ENCODE peak calls at places on chromosomes 1 and 21, in ten cellular contexts. Q is GM03348; S is activated CD4-positive, CD25-positive, alpha-beta regulatory T cell treated with anti-CD3 and anti-CD28 coated beads, Interleukin-2, amount 50 U/mL, for 16 hours; P is colonic mucosa; L is adrenal gland; A is T-cell; T is OCI-M1; F is mammary epithelial cell; U is NCI-H1092; I is type B pancreatic cell. J is an unnamed sample.

GRCh38 chr1:229129306-229130027 is 141.4 kb upstream of the RAB4A start:
- DNase-seq in T (no peak), Q (no peak), S (no peak), U (no peak), P (no peak), F (no peak), I (no peak), A (peak), L (no peak), J (no peak)

GRCh38 chr1:65002156-65002507 is 35.8 kb upstream of the JAK1 start:
- DNase-seq in P (no peak), L (no peak), S (no peak), F (no peak), T (no peak), A (no peak), U (no peak), I (no peak), Q (no peak), J (no peak)

GRCh38 chr1:1001631-1002300 is 1.9 kb upstream of the HES4 start:
- DNase-seq in T (peak), A (peak), P (peak), I (peak), F (peak), S (no peak), Q (peak), U (no peak), L (peak), J (peak)

GRCh38 chr1:25560788-25561187 is 17.4 kb downstream of the LDLRAP1 start:
- DNase-seq in U (no peak), I (no peak), F (no peak), Q (no peak), A (no peak), L (no peak), S (no peak), T (no peak), P (no peak), J (no peak)

GRCh38 chr21:32977216-32977615 is 48.5 kb upstream of the OLIG2 start:
- DNase-seq in S (no peak), A (no peak), P (no peak), I (no peak), T (no peak), U (no peak), Q (no peak), F (no peak), L (no peak), J (no peak)

GRCh38 chr21:15514073-15514946 is 215.5 kb upstream of the USP25 start:
- DNase-seq in T (no peak), P (peak), L (no peak), F (no peak), Q (no peak), A (peak), S (peak), U (no peak), I (no peak), J (no peak)

GRCh38 chr1:3192359-3192758 is 123.4 kb downstream of the PRDM16 start:
- DNase-seq in U (no peak), Q (no peak), S (no peak), F (no peak), I (no peak), P (peak), L (no peak), A (no peak), T (no peak), J (peak)

GRCh38 chr1:26923711-26924110 is 2.2 kb downstream of the NUDC start:
- DNase-seq in T (no peak), F (peak), S (no peak), U (no peak), I (no peak), L (no peak), A (no peak), P (no peak), Q (no peak), J (no peak)

GRCh38 chr1:180632326-180633088 is 685 bp downstream of the XPR1 start:
- DNase-seq in A (peak), Q (peak), U (no peak), I (peak), P (peak), S (peak), F (no peak), L (peak), T (peak), J (no peak)

GRCh38 chr1:23913212-23913880 is at the start of gene CNR2:
- DNase-seq in L (no peak), Q (no peak), P (no peak), T (peak), S (no peak), A (peak), I (no peak), F (no peak), U (no peak), J (peak)

GRCh38 chr1:201639826-201640225 is 100.9 kb downstream of the NAV1 start:
- DNase-seq in T (no peak), I (no peak), S (no peak), U (no peak), P (no peak), L (no peak), A (no peak), F (no peak), Q (no peak), J (no peak)

GRCh38 chr1:207998691-207999090 is 87.8 kb upstream of the CD34 start:
- DNase-seq in T (no peak), L (no peak), U (no peak), P (no peak), F (no peak), S (no peak), I (peak), A (no peak), Q (no peak), J (no peak)

GRCh38 chr1:119542492-119542946 is 35.5 kb downstream of the HSD3B1 start:
- DNase-seq in I (no peak), U (no peak), A (no peak), F (peak), S (no peak), P (no peak), L (peak), Q (no peak), T (no peak), J (no peak)

GRCh38 chr1:5992814-5993552 is 758 bp upstream of the NPHP4 start:
- DNase-seq in U (peak), L (no peak), Q (peak), S (no peak), T (peak), F (no peak), I (no peak), A (no peak), P (no peak), J (no peak)

GRCh38 chr1:37017737-37018136 is 16.6 kb downstream of the GRIK3 start:
- DNase-seq in F (no peak), U (no peak), Q (no peak), A (no peak), L (no peak), T (no peak), I (no peak), P (no peak), S (no peak), J (peak)

GRCh38 chr21:44767834-44768831 is 33.5 kb downstream of the UBE2G2 start:
- DNase-seq in I (peak), L (no peak), T (no peak), U (no peak), S (no peak), F (no peak), Q (no peak), P (no peak), A (no peak), J (no peak)

GRCh38 chr1:6208723-6209660 is 3.1 kb downstream of the RNF207 start:
- DNase-seq in Q (peak), A (no peak), S (no peak), U (peak), P (peak), T (peak), I (peak), L (peak), F (no peak), J (peak)

GRCh38 chr1:153655333-153655732 is 3.2 kb upstream of the SNAPIN start:
- DNase-seq in F (no peak), P (no peak), T (no peak), L (no peak), I (no peak), Q (no peak), U (no peak), A (no peak), S (no peak), J (no peak)

GRCh38 chr1:32208891-32209309 is at the start of gene DCDC2B:
- DNase-seq in T (peak), P (peak), F (peak), U (peak), Q (no peak), L (peak), I (no peak), S (no peak), A (no peak), J (no peak)

GRCh38 chr1:209416009-209416408 is 167.5 kb upstream of the CAMK1G start:
- DNase-seq in A (no peak), T (no peak), L (no peak), U (no peak), Q (no peak), P (no peak), F (peak), I (no peak), S (no peak), J (no peak)

GRCh38 chr1:17309701-17310640 is 2.0 kb downstream of the PADI4 start:
- DNase-seq in S (no peak), F (no peak), Q (no peak), A (no peak), U (no peak), L (no peak), P (no peak), T (no peak), I (no peak), J (no peak)

GRCh38 chr1:37814257-37814656 is 6.2 kb upstream of the YRDC start:
- DNase-seq in U (no peak), S (no peak), Q (no peak), F (no peak), A (no peak), P (no peak), L (peak), T (no peak), I (no peak), J (no peak)

GRCh38 chr1:10561497-10561896 is 86.7 kb downstream of the PEX14 start:
- DNase-seq in F (peak), Q (peak), S (no peak), L (no peak), A (no peak), I (no peak), P (no peak), T (peak), U (no peak), J (peak)

GRCh38 chr1:15526021-15526489 is 593 bp upstream of the DNAJC16 start:
- DNase-seq in Q (no peak), I (no peak), A (no peak), F (no peak), S (no peak), L (no peak), T (no peak), P (peak), U (no peak), J (no peak)

GRCh38 chr21:40844935-40845334 is 2.0 kb downstream of the DSCAM start:
- DNase-seq in Q (no peak), T (no peak), A (no peak), S (no peak), U (no peak), I (no peak), F (peak), L (no peak), P (no peak), J (no peak)

GRCh38 chr1:205199931-205200299 is 11.6 kb downstream of the DSTYK start:
- DNase-seq in I (no peak), Q (no peak), T (no peak), F (no peak), L (no peak), S (no peak), U (no peak), A (no peak), P (no peak), J (no peak)

GRCh38 chr1:27357281-27358037 is 9.3 kb downstream of the MAP3K6 start:
- DNase-seq in A (peak), T (peak), L (peak), P (peak), Q (peak), I (peak), S (peak), U (peak), F (no peak), J (peak)

GRCh38 chr21:17660449-17660848 is 47.7 kb upstream of the BTG3 start:
- DNase-seq in I (no peak), A (no peak), S (no peak), T (peak), L (no peak), U (no peak), P (no peak), Q (peak), F (no peak), J (no peak)

GRCh38 chr1:29629814-29630516 is 393.6 kb downstream of the PTPRU start:
- DNase-seq in A (no peak), P (peak), U (no peak), F (no peak), S (no peak), L (no peak), Q (no peak), I (no peak), T (no peak), J (no peak)

GRCh38 chr1:93636712-93637111 is 44.9 kb downstream of the BCAR3 start:
- DNase-seq in L (no peak), Q (no peak), U (no peak), T (no peak), P (no peak), F (no peak), I (no peak), S (no peak), A (no peak), J (no peak)

GRCh38 chr1:9840176-9840575 is 16.4 kb upstream of the CLSTN1 start:
- DNase-seq in U (no peak), F (peak), L (no peak), A (no peak), P (no peak), Q (no peak), S (no peak), I (no peak), T (no peak), J (no peak)

GRCh38 chr21:40840441-40840840 is 6.5 kb downstream of the DSCAM start:
- DNase-seq in I (no peak), A (no peak), U (no peak), Q (no peak), L (no peak), P (no peak), S (no peak), F (peak), T (no peak), J (no peak)

GRCh38 chr1:74693473-74693872 is 19.9 kb upstream of the ERICH3 start:
- DNase-seq in S (no peak), P (no peak), U (no peak), L (no peak), I (no peak), F (peak), A (no peak), Q (no peak), T (no peak), J (no peak)

J was measured in NB4.